ENCODE peak calls at places on chromosomes 2 and 18, in six cellular contexts. One of them, this sample, is unnamed.
A peak's percentile ranks its signal among the peaks of the same experiment; 100 is the strongest.

GRCh38 chr18:55857409-55857808 is 269.4 kb upstream of the TCF4 start:
- DNase-seq in GDM1: no peak
- DNase-seq in sigmoid colon: no peak
- DNase-seq in T follicular helper cell: no peak
- DNase-seq in cardiac fibroblast: no peak
- DNase-seq in sciatic nerve: no peak
- DNase-seq in this sample: no peak

GRCh38 chr2:130391058-130391871 is 35.4 kb downstream of the PTPN18 start:
- DNase-seq in GDM1: peak; percentile 40
- DNase-seq in sigmoid colon: peak; percentile 85
- DNase-seq in T follicular helper cell: peak; percentile 46
- DNase-seq in cardiac fibroblast: peak; percentile 69
- DNase-seq in sciatic nerve: peak; percentile 84
- DNase-seq in this sample: peak; percentile 39

GRCh38 chr2:156229724-156230362 is 102.7 kb downstream of the NR4A2 start:
- DNase-seq in GDM1: no peak
- DNase-seq in sigmoid colon: no peak
- DNase-seq in T follicular helper cell: no peak
- DNase-seq in cardiac fibroblast: no peak
- DNase-seq in sciatic nerve: no peak
- DNase-seq in this sample: no peak

GRCh38 chr2:64913357-64913869 is 75.8 kb upstream of the SLC1A4 start:
- DNase-seq in GDM1: no peak
- DNase-seq in sigmoid colon: no peak
- DNase-seq in T follicular helper cell: peak; percentile 7
- DNase-seq in cardiac fibroblast: no peak
- DNase-seq in sciatic nerve: no peak
- DNase-seq in this sample: no peak

GRCh38 chr2:43393918-43394317 is 167.5 kb upstream of the ZFP36L2 start:
- DNase-seq in GDM1: no peak
- DNase-seq in sigmoid colon: no peak
- DNase-seq in T follicular helper cell: no peak
- DNase-seq in cardiac fibroblast: no peak
- DNase-seq in sciatic nerve: no peak
- DNase-seq in this sample: no peak

GRCh38 chr2:128315829-128316776 is 2.6 kb downstream of the HS6ST1 start:
- DNase-seq in GDM1: no peak
- DNase-seq in sigmoid colon: peak; percentile 75
- DNase-seq in T follicular helper cell: no peak
- DNase-seq in cardiac fibroblast: no peak
- DNase-seq in sciatic nerve: peak; percentile 57
- DNase-seq in this sample: no peak

GRCh38 chr2:102619414-102620319 is at the start of gene SLC9A2:
- DNase-seq in GDM1: no peak
- DNase-seq in sigmoid colon: no peak
- DNase-seq in T follicular helper cell: no peak
- DNase-seq in cardiac fibroblast: no peak
- DNase-seq in sciatic nerve: no peak
- DNase-seq in this sample: no peak

GRCh38 chr2:220555961-220556360 is 928.5 kb downstream of the SLC4A3 start:
- DNase-seq in GDM1: no peak
- DNase-seq in sigmoid colon: no peak
- DNase-seq in T follicular helper cell: no peak
- DNase-seq in cardiac fibroblast: peak; percentile 41
- DNase-seq in sciatic nerve: no peak
- DNase-seq in this sample: no peak

GRCh38 chr2:161905389-161906046 is 168.5 kb downstream of the DPP4 start:
- DNase-seq in GDM1: no peak
- DNase-seq in sigmoid colon: no peak
- DNase-seq in T follicular helper cell: no peak
- DNase-seq in cardiac fibroblast: peak; percentile 77
- DNase-seq in sciatic nerve: no peak
- DNase-seq in this sample: peak; percentile 23

GRCh38 chr2:199979841-199980628 is 24.7 kb downstream of the MAIP1 start:
- DNase-seq in GDM1: peak; percentile 22
- DNase-seq in sigmoid colon: peak; percentile 87
- DNase-seq in T follicular helper cell: peak; percentile 70
- DNase-seq in cardiac fibroblast: peak; percentile 87
- DNase-seq in sciatic nerve: peak; percentile 96
- DNase-seq in this sample: peak; percentile 48

GRCh38 chr2:111883661-111884591 is at the start of gene ANAPC1:
- DNase-seq in GDM1: peak; percentile 84
- DNase-seq in sigmoid colon: peak; percentile 86
- DNase-seq in T follicular helper cell: peak; percentile 76
- DNase-seq in cardiac fibroblast: peak; percentile 77
- DNase-seq in sciatic nerve: peak; percentile 90
- DNase-seq in this sample: peak; percentile 40

This sample was measured in skeletal muscle cell.